ENCODE peak calls at places on chromosomes 4 and X, in five cellular contexts. F is spleen, V is pancreas, O is fibroblast of pulmonary artery, N is coronary artery. L is an unnamed sample.

GRCh38 chr4:78829296-78829695 is 53.1 kb downstream of the BMP2K start:
- DNase-seq in F (no peak), V (no peak), O (no peak), N (no peak), L (no peak)

GRCh38 chr4:9931196-9931595 is 90.1 kb downstream of the SLC2A9 start:
- DNase-seq in F (no peak), V (no peak), O (no peak), N (no peak), L (no peak)

GRCh38 chr4:84698962-84699671 is 116.2 kb downstream of the CDS1 start:
- DNase-seq in F (no peak), V (no peak), O (no peak), N (no peak), L (no peak)

GRCh38 chr4:159240690-159241089 is 137.8 kb downstream of the RAPGEF2 start:
- DNase-seq in F (no peak), V (no peak), O (peak), N (no peak), L (no peak)

GRCh38 chr4:98558770-98559169 is 99.6 kb downstream of the TSPAN5 start:
- DNase-seq in F (no peak), V (no peak), O (no peak), N (no peak), L (no peak)

GRCh38 chr4:76984788-76985211 is 35.2 kb downstream of the SEPTIN11 start:
- DNase-seq in F (no peak), V (peak), O (peak), N (peak), L (peak)

GRCh38 chr4:15164571-15164970 is 162.3 kb downstream of the CPEB2 start:
- DNase-seq in F (no peak), V (no peak), O (no peak), N (no peak), L (no peak)

GRCh38 chr4:100872811-100873210 is 355.0 kb upstream of the EMCN start:
- DNase-seq in F (no peak), V (no peak), O (no peak), N (no peak), L (no peak)

GRCh38 chr4:114178392-114178791 is 198.9 kb upstream of the ARSJ start:
- DNase-seq in F (no peak), V (no peak), O (no peak), N (no peak), L (no peak)

GRCh38 chr4:8830056-8830455 is 41.6 kb downstream of the HMX1 start:
- DNase-seq in F (no peak), V (no peak), O (no peak), N (peak), L (peak)

GRCh38 chr4:84499065-84499982 is at the start of gene NKX6-1:
- DNase-seq in F (no peak), V (peak), O (peak), N (no peak), L (no peak)

GRCh38 chr4:5631352-5632042 is 76.9 kb downstream of the EVC2 start:
- DNase-seq in F (no peak), V (no peak), O (no peak), N (no peak), L (no peak)

GRCh38 chr4:186191266-186192067 is at the start of gene CYP4V2:
- DNase-seq in F (peak), V (peak), O (peak), N (peak), L (peak)

GRCh38 chr4:181541396-181541795 is 701.8 kb upstream of the TENM3 start:
- DNase-seq in F (no peak), V (no peak), O (peak), N (no peak), L (no peak)

GRCh38 chrX:45324941-45325340 is 124.3 kb upstream of the DIPK2B start:
- DNase-seq in F (no peak), V (no peak), O (peak), N (no peak), L (no peak)

GRCh38 chrX:151359341-151359740 is 37.7 kb upstream of the VMA21 start:
- DNase-seq in F (no peak), V (no peak), O (no peak), N (no peak), L (no peak)

GRCh38 chr4:156958276-156959074 is 13.1 kb downstream of the PDGFC start:
- DNase-seq in F (no peak), V (no peak), O (peak), N (no peak), L (no peak)

GRCh38 chrX:134600714-134601113 is 57.6 kb downstream of the PLAC1 start:
- DNase-seq in F (no peak), V (no peak), O (peak), N (no peak), L (no peak)

GRCh38 chrX:54484666-54485065 is 11.4 kb downstream of the FGD1 start:
- DNase-seq in F (no peak), V (no peak), O (no peak), N (no peak), L (no peak)

GRCh38 chr4:87060957-87061356 is 126.1 kb downstream of the AFF1 start:
- DNase-seq in F (no peak), V (no peak), O (no peak), N (no peak), L (no peak)

GRCh38 chr4:92618968-92619367 is 315.2 kb downstream of the GRID2 start:
- DNase-seq in F (no peak), V (no peak), O (peak), N (no peak), L (no peak)

GRCh38 chrX:38880460-38880859 is 79.2 kb downstream of the MID1IP1 start:
- DNase-seq in F (no peak), V (peak), O (no peak), N (no peak), L (no peak)

GRCh38 chr4:114606240-114606639 is 7.6 kb downstream of the UGT8 start:
- DNase-seq in F (no peak), V (no peak), O (no peak), N (no peak), L (no peak)

GRCh38 chrX:122238801-122239200 is 945.3 kb upstream of the GRIA3 start:
- DNase-seq in F (no peak), V (no peak), O (peak), N (no peak), L (no peak)

GRCh38 chr4:145823743-145824142 is 114.9 kb downstream of the ZNF827 start:
- DNase-seq in F (no peak), V (no peak), O (no peak), N (no peak), L (no peak)

GRCh38 chr4:37935026-37935425 is 25.2 kb upstream of the PTTG2 start:
- DNase-seq in F (no peak), V (no peak), O (no peak), N (no peak), L (no peak)

GRCh38 chrX:46236411-46236810 is 308.8 kb downstream of the ZNF674 start:
- DNase-seq in F (no peak), V (no peak), O (no peak), N (no peak), L (no peak)

GRCh38 chr4:20359692-20360091 is 108.0 kb downstream of the SLIT2 start:
- DNase-seq in F (no peak), V (no peak), O (no peak), N (no peak), L (no peak)

GRCh38 chr4:129064717-129065116 is 28.6 kb downstream of the SCLT1 start:
- DNase-seq in F (no peak), V (no peak), O (peak), N (no peak), L (no peak)

GRCh38 chr4:148412460-148412859 is 29.8 kb downstream of the NR3C2 start:
- DNase-seq in F (no peak), V (no peak), O (no peak), N (no peak), L (no peak)

DNA sequence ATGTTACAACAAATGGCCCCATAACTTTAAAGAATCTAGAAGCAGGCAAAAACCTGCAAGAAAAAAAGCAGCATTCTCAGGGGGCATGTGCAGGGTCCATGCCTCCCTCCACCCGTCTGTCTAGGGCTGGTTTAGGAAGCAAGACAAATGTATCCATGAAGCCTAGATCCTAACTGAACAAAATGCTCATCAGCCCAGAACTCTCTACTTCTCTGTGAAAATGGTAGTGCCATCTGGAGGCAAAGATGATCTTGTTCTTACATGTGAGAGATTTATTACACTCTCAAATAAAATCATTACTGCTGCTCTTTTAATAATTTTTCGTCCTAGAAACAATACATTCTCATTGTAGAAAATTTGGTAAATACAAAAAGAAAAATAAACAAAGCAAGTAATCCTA is 26.7 kb downstream of the NR3C2 start:
- DNase-seq in F (no peak), V (no peak), O (peak), N (no peak), L (no peak)
- TF ChIP-seq CTCF in F (no peak), V (no peak), O (no peak), N (no peak), L (no peak)

GRCh38 chrX:70129811-70130210 is 3.4 kb upstream of the IGBP1 start:
- DNase-seq in F (no peak), V (no peak), O (peak), N (no peak), L (no peak)

GRCh38 chrX:70133303-70134115 is at the start of gene IGBP1:
- DNase-seq in F (peak), V (peak), O (peak), N (peak), L (peak)

GRCh38 chrX:70134116-70134477 is 850 bp downstream of the IGBP1 start:
- DNase-seq in F (peak), V (no peak), O (peak), N (no peak), L (no peak)

GRCh38 chrX:70132877-70133302 is 357 bp upstream of the IGBP1 start:
- DNase-seq in F (no peak), V (no peak), O (no peak), N (no peak), L (no peak)

DNA sequence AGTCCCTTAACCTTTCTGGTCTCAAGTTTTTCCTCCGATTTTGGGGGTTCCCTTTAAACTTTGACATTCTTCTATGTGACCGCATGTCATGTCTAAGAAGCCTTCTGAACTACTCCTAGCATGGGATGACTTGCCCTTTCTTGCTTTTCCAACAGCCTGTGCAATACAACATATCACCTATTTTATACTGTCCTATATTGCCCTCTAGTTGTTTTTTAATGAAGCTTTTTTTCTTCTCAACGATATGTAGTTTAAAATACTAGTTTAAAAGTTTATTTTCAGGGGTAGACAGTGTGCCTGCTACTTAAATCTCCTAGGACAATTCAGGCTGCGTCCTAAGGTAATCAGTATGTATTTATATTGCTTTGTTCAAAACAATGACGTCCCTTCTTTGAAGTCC is 1.0 kb upstream of the IGBP1 start:
- DNase-seq in F (no peak), V (no peak), O (peak), N (no peak), L (no peak)
- TF ChIP-seq CTCF in F (no peak), V (no peak), O (no peak), N (no peak), L (no peak)

DNA sequence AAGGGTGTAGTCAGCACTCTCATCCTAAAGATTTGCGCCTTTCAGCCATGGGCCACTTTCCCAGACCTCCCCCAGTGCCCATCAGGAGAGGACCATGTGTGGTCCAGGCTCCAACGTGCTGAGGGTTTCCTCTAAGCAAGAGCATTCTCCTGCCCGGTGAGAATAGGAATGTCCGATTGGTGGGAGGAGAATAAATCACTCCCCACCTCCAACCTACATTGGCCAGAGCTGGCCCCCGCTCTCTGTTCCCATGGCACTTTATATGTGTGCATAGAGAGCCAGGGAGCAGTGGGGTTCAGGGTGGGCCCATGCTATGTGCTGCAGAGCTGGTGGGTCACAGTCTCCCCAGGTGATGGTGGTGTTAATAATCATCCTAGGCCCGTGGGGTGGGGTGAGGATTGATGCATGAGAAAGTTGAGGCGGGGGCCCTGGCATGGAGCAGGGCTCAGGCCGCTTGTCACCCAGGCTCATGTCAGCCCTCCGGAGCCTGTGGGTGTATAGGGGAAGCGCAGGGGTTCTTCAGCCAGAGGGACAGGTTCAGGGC is 6.8 kb upstream of the SORCS2 start:
- DNase-seq in F (no peak), V (no peak), O (no peak), N (no peak), L (no peak)
- TF ChIP-seq CTCF in F (no peak), V (no peak), O (no peak), N (no peak), L (no peak)

GRCh38 chrX:12978205-12979010 is 3.5 kb downstream of the TMSB4X start:
- DNase-seq in F (peak), V (peak), O (peak), N (no peak), L (no peak)
- TF ChIP-seq CTCF in F (no peak), V (no peak), O (no peak), N (no peak), L (no peak)

GRCh38 chr4:154044118-154044517 is 255.2 kb upstream of the SFRP2 start:
- DNase-seq in F (no peak), V (peak), O (no peak), N (no peak), L (no peak)

GRCh38 chr4:154045086-154045485 is 256.2 kb upstream of the SFRP2 start:
- DNase-seq in F (no peak), V (no peak), O (no peak), N (no peak), L (no peak)

GRCh38 chr4:154049457-154050181 is 260.7 kb upstream of the SFRP2 start:
- DNase-seq in F (no peak), V (no peak), O (peak), N (no peak), L (no peak)
- TF ChIP-seq CTCF in F (no peak), V (no peak), O (no peak), N (no peak), L (peak)